ENCODE peak calls at places on chromosomes 13 and 19, in seven cellular contexts. One of them, this sample, is unnamed.

GRCh38 chr19:17719730-17720486 is 628 bp downstream of the MAP1S start:
- DNase-seq in left lung: peak; percentile 67
- DNase-seq in brain pericyte: no peak
- DNase-seq in stimulated activated CD8-positive, alpha-beta memory T cell treated with anti-CD3 and anti-CD28 coated beads, Interleukin-7, amount 100 ng/mL, for 1 hour: no peak
- DNase-seq in WTC11: no peak
- DNase-seq in EH: no peak
- DNase-seq in GM04504: no peak
- DNase-seq in this sample: no peak

GRCh38 chr19:43725468-43725867 is 9.6 kb downstream of the IRGC start:
- DNase-seq in left lung: no peak
- DNase-seq in brain pericyte: no peak
- DNase-seq in stimulated activated CD8-positive, alpha-beta memory T cell treated with anti-CD3 and anti-CD28 coated beads, Interleukin-7, amount 100 ng/mL, for 1 hour: no peak
- DNase-seq in WTC11: no peak
- DNase-seq in EH: no peak
- DNase-seq in GM04504: no peak
- DNase-seq in this sample: no peak

GRCh38 chr13:100291626-100292025 is 202.7 kb downstream of the PCCA start:
- DNase-seq in left lung: no peak
- DNase-seq in brain pericyte: no peak
- DNase-seq in stimulated activated CD8-positive, alpha-beta memory T cell treated with anti-CD3 and anti-CD28 coated beads, Interleukin-7, amount 100 ng/mL, for 1 hour: no peak
- DNase-seq in WTC11: no peak
- DNase-seq in EH: no peak
- DNase-seq in GM04504: no peak
- DNase-seq in this sample: no peak

GRCh38 chr19:18587962-18588610 is 512 bp upstream of the REX1BD start:
- DNase-seq in left lung: no peak
- DNase-seq in brain pericyte: no peak
- DNase-seq in stimulated activated CD8-positive, alpha-beta memory T cell treated with anti-CD3 and anti-CD28 coated beads, Interleukin-7, amount 100 ng/mL, for 1 hour: no peak
- DNase-seq in WTC11: no peak
- DNase-seq in EH: no peak
- DNase-seq in GM04504: no peak
- DNase-seq in this sample: no peak

GRCh38 chr13:27966641-27967202 is 2.4 kb downstream of the CDX2 start:
- DNase-seq in left lung: no peak
- DNase-seq in brain pericyte: no peak
- DNase-seq in stimulated activated CD8-positive, alpha-beta memory T cell treated with anti-CD3 and anti-CD28 coated beads, Interleukin-7, amount 100 ng/mL, for 1 hour: no peak
- DNase-seq in WTC11: peak; percentile 77
- DNase-seq in EH: no peak
- DNase-seq in GM04504: no peak
- DNase-seq in this sample: no peak

GRCh38 chr19:6693681-6694080 is 23.7 kb upstream of the TNFSF14 start:
- DNase-seq in left lung: no peak
- DNase-seq in brain pericyte: no peak
- DNase-seq in stimulated activated CD8-positive, alpha-beta memory T cell treated with anti-CD3 and anti-CD28 coated beads, Interleukin-7, amount 100 ng/mL, for 1 hour: no peak
- DNase-seq in WTC11: no peak
- DNase-seq in EH: no peak
- DNase-seq in GM04504: no peak
- DNase-seq in this sample: no peak

GRCh38 chr13:46893820-46894533 is 2.9 kb downstream of the HTR2A start:
- DNase-seq in left lung: peak; percentile 72
- DNase-seq in brain pericyte: no peak
- DNase-seq in stimulated activated CD8-positive, alpha-beta memory T cell treated with anti-CD3 and anti-CD28 coated beads, Interleukin-7, amount 100 ng/mL, for 1 hour: peak; percentile 31
- DNase-seq in WTC11: peak; percentile 81
- DNase-seq in EH: peak; percentile 49
- DNase-seq in GM04504: no peak
- DNase-seq in this sample: peak; percentile 29

GRCh38 chr19:3397266-3398022 is 31.1 kb downstream of the NFIC start:
- DNase-seq in left lung: peak; percentile 63
- DNase-seq in brain pericyte: no peak
- DNase-seq in stimulated activated CD8-positive, alpha-beta memory T cell treated with anti-CD3 and anti-CD28 coated beads, Interleukin-7, amount 100 ng/mL, for 1 hour: no peak
- DNase-seq in WTC11: peak; percentile 31
- DNase-seq in EH: no peak
- DNase-seq in GM04504: no peak
- DNase-seq in this sample: no peak

GRCh38 chr19:49340069-49340864 is 5.1 kb downstream of the CD37 start:
- DNase-seq in left lung: peak; percentile 61
- DNase-seq in brain pericyte: no peak
- DNase-seq in stimulated activated CD8-positive, alpha-beta memory T cell treated with anti-CD3 and anti-CD28 coated beads, Interleukin-7, amount 100 ng/mL, for 1 hour: no peak
- DNase-seq in WTC11: peak; percentile 60
- DNase-seq in EH: no peak
- DNase-seq in GM04504: no peak
- DNase-seq in this sample: peak; percentile 44

GRCh38 chr19:29528350-29528945 is 2.7 kb downstream of the VSTM2B start:
- DNase-seq in left lung: peak; percentile 35
- DNase-seq in brain pericyte: no peak
- DNase-seq in stimulated activated CD8-positive, alpha-beta memory T cell treated with anti-CD3 and anti-CD28 coated beads, Interleukin-7, amount 100 ng/mL, for 1 hour: peak; percentile 19
- DNase-seq in WTC11: peak; percentile 86
- DNase-seq in EH: peak; percentile 51
- DNase-seq in GM04504: peak; percentile 16
- DNase-seq in this sample: peak; percentile 35

GRCh38 chr19:38974599-38975213 is 836 bp downstream of the FBXO17 start:
- DNase-seq in left lung: no peak
- DNase-seq in brain pericyte: no peak
- DNase-seq in stimulated activated CD8-positive, alpha-beta memory T cell treated with anti-CD3 and anti-CD28 coated beads, Interleukin-7, amount 100 ng/mL, for 1 hour: no peak
- DNase-seq in WTC11: no peak
- DNase-seq in EH: peak; percentile 23
- DNase-seq in GM04504: no peak
- DNase-seq in this sample: no peak

GRCh38 chr19:3798137-3798536 is 12.0 kb upstream of the MATK start:
- DNase-seq in left lung: no peak
- DNase-seq in brain pericyte: no peak
- DNase-seq in stimulated activated CD8-positive, alpha-beta memory T cell treated with anti-CD3 and anti-CD28 coated beads, Interleukin-7, amount 100 ng/mL, for 1 hour: no peak
- DNase-seq in WTC11: no peak
- DNase-seq in EH: no peak
- DNase-seq in GM04504: no peak
- DNase-seq in this sample: no peak

GRCh38 chr13:33287142-33287882 is 1.8 kb upstream of the STARD13 start:
- DNase-seq in left lung: no peak
- DNase-seq in brain pericyte: no peak
- DNase-seq in stimulated activated CD8-positive, alpha-beta memory T cell treated with anti-CD3 and anti-CD28 coated beads, Interleukin-7, amount 100 ng/mL, for 1 hour: no peak
- DNase-seq in WTC11: no peak
- DNase-seq in EH: no peak
- DNase-seq in GM04504: no peak
- DNase-seq in this sample: no peak

GRCh38 chr19:35442091-35442490 is 6.0 kb upstream of the FFAR2 start:
- DNase-seq in left lung: peak; percentile 83
- DNase-seq in brain pericyte: no peak
- DNase-seq in stimulated activated CD8-positive, alpha-beta memory T cell treated with anti-CD3 and anti-CD28 coated beads, Interleukin-7, amount 100 ng/mL, for 1 hour: no peak
- DNase-seq in WTC11: no peak
- DNase-seq in EH: no peak
- DNase-seq in GM04504: no peak
- DNase-seq in this sample: no peak

GRCh38 chr13:49248433-49249002 is 793 bp downstream of the CDADC1 start:
- DNase-seq in left lung: peak; percentile 35
- DNase-seq in brain pericyte: no peak
- DNase-seq in stimulated activated CD8-positive, alpha-beta memory T cell treated with anti-CD3 and anti-CD28 coated beads, Interleukin-7, amount 100 ng/mL, for 1 hour: no peak
- DNase-seq in WTC11: no peak
- DNase-seq in EH: peak; percentile 44
- DNase-seq in GM04504: no peak
- DNase-seq in this sample: no peak

GRCh38 chr13:27638521-27638920 is 16.8 kb downstream of the POLR1D start:
- DNase-seq in left lung: no peak
- DNase-seq in brain pericyte: no peak
- DNase-seq in stimulated activated CD8-positive, alpha-beta memory T cell treated with anti-CD3 and anti-CD28 coated beads, Interleukin-7, amount 100 ng/mL, for 1 hour: no peak
- DNase-seq in WTC11: no peak
- DNase-seq in EH: no peak
- DNase-seq in GM04504: no peak
- DNase-seq in this sample: no peak

GRCh38 chr13:75458696-75459422 is 23.1 kb downstream of the TBC1D4 start:
- DNase-seq in left lung: no peak
- DNase-seq in brain pericyte: no peak
- DNase-seq in stimulated activated CD8-positive, alpha-beta memory T cell treated with anti-CD3 and anti-CD28 coated beads, Interleukin-7, amount 100 ng/mL, for 1 hour: no peak
- DNase-seq in WTC11: peak; percentile 21
- DNase-seq in EH: no peak
- DNase-seq in GM04504: no peak
- DNase-seq in this sample: no peak

GRCh38 chr13:75803982-75804381 is 167.9 kb downstream of the LMO7 start:
- DNase-seq in left lung: no peak
- DNase-seq in brain pericyte: no peak
- DNase-seq in stimulated activated CD8-positive, alpha-beta memory T cell treated with anti-CD3 and anti-CD28 coated beads, Interleukin-7, amount 100 ng/mL, for 1 hour: no peak
- DNase-seq in WTC11: no peak
- DNase-seq in EH: peak; percentile 17
- DNase-seq in GM04504: no peak
- DNase-seq in this sample: no peak

GRCh38 chr13:51435002-51435578 is 17.7 kb downstream of the INTS6 start:
- DNase-seq in left lung: no peak
- DNase-seq in brain pericyte: no peak
- DNase-seq in stimulated activated CD8-positive, alpha-beta memory T cell treated with anti-CD3 and anti-CD28 coated beads, Interleukin-7, amount 100 ng/mL, for 1 hour: no peak
- DNase-seq in WTC11: no peak
- DNase-seq in EH: peak; percentile 34
- DNase-seq in GM04504: peak; percentile 1
- DNase-seq in this sample: no peak

GRCh38 chr19:18646535-18647370 is 9.9 kb downstream of the KLHL26 start:
- DNase-seq in left lung: no peak
- DNase-seq in brain pericyte: no peak
- DNase-seq in stimulated activated CD8-positive, alpha-beta memory T cell treated with anti-CD3 and anti-CD28 coated beads, Interleukin-7, amount 100 ng/mL, for 1 hour: no peak
- DNase-seq in WTC11: no peak
- DNase-seq in EH: no peak
- DNase-seq in GM04504: no peak
- DNase-seq in this sample: no peak

GRCh38 chr19:48540110-48540509 is 11.9 kb upstream of the SULT2B1 start:
- DNase-seq in left lung: no peak
- DNase-seq in brain pericyte: no peak
- DNase-seq in stimulated activated CD8-positive, alpha-beta memory T cell treated with anti-CD3 and anti-CD28 coated beads, Interleukin-7, amount 100 ng/mL, for 1 hour: no peak
- DNase-seq in WTC11: no peak
- DNase-seq in EH: no peak
- DNase-seq in GM04504: no peak
- DNase-seq in this sample: no peak

GRCh38 chr13:106343831-106344230 is 191.6 kb downstream of the EFNB2 start:
- DNase-seq in left lung: no peak
- DNase-seq in brain pericyte: no peak
- DNase-seq in stimulated activated CD8-positive, alpha-beta memory T cell treated with anti-CD3 and anti-CD28 coated beads, Interleukin-7, amount 100 ng/mL, for 1 hour: no peak
- DNase-seq in WTC11: no peak
- DNase-seq in EH: no peak
- DNase-seq in GM04504: no peak
- DNase-seq in this sample: no peak

GRCh38 chr19:48419158-48419920 is 25.9 kb downstream of the GRIN2D start:
- DNase-seq in left lung: no peak
- DNase-seq in brain pericyte: no peak
- DNase-seq in stimulated activated CD8-positive, alpha-beta memory T cell treated with anti-CD3 and anti-CD28 coated beads, Interleukin-7, amount 100 ng/mL, for 1 hour: peak; percentile 38
- DNase-seq in WTC11: peak; percentile 88
- DNase-seq in EH: peak; percentile 66
- DNase-seq in GM04504: no peak
- DNase-seq in this sample: no peak

GRCh38 chr13:43269037-43269476 is 245.7 kb downstream of the DNAJC15 start:
- DNase-seq in left lung: peak; percentile 53
- DNase-seq in brain pericyte: peak; percentile 16
- DNase-seq in stimulated activated CD8-positive, alpha-beta memory T cell treated with anti-CD3 and anti-CD28 coated beads, Interleukin-7, amount 100 ng/mL, for 1 hour: no peak
- DNase-seq in WTC11: no peak
- DNase-seq in EH: peak; percentile 98
- DNase-seq in GM04504: peak; percentile 95
- DNase-seq in this sample: no peak

GRCh38 chr19:38690832-38691231 is 43.4 kb downstream of the ACTN4 start:
- DNase-seq in left lung: no peak
- DNase-seq in brain pericyte: no peak
- DNase-seq in stimulated activated CD8-positive, alpha-beta memory T cell treated with anti-CD3 and anti-CD28 coated beads, Interleukin-7, amount 100 ng/mL, for 1 hour: no peak
- DNase-seq in WTC11: no peak
- DNase-seq in EH: peak; percentile 31
- DNase-seq in GM04504: no peak
- DNase-seq in this sample: no peak

GRCh38 chr13:40813662-40814454 is 24.4 kb downstream of the SLC25A15 start:
- DNase-seq in left lung: no peak
- DNase-seq in brain pericyte: no peak
- DNase-seq in stimulated activated CD8-positive, alpha-beta memory T cell treated with anti-CD3 and anti-CD28 coated beads, Interleukin-7, amount 100 ng/mL, for 1 hour: no peak
- DNase-seq in WTC11: no peak
- DNase-seq in EH: peak; percentile 43
- DNase-seq in GM04504: no peak
- DNase-seq in this sample: peak; percentile 30